ENCODE peak calls at places on chromosomes 13 and 19, in seven cellular contexts. S, T, H, P, V, C and F are unnamed samples.

GRCh38 chr19:49512970-49513745 is 697 bp downstream of the FCGRT start:
- DNase-seq in S (peak; percentile 70), C (peak; percentile 69), H (no peak), P (no peak), T (peak; percentile 81), V (no peak), F (peak; percentile 74)

GRCh38 chr19:1394252-1395193 is 6.8 kb downstream of the GAMT start:
- DNase-seq in S (no peak), P (no peak), T (no peak), C (no peak), H (no peak), V (no peak), F (no peak)

GRCh38 chr13:64529874-64530485 is 2700.2 kb downstream of the PCDH9 start:
- DNase-seq in H (peak; percentile 13), V (no peak), C (no peak), T (peak; percentile 44), S (no peak), P (peak; percentile 3), F (no peak)

GRCh38 chr19:5567971-5568407 is 236 bp upstream of the TINCR start:
- DNase-seq in V (no peak), T (no peak), C (no peak), S (no peak), H (no peak), P (no peak), F (no peak)

GRCh38 chr13:31538067-31539042 is 201.0 kb upstream of the RXFP2 start:
- DNase-seq in V (no peak), S (no peak), H (peak; percentile 35), P (no peak), C (no peak), T (peak; percentile 63), F (no peak)

GRCh38 chr19:52734893-52735661 is at the start of gene ZNF611:
- DNase-seq in H (peak; percentile 91), T (peak; percentile 89), C (peak; percentile 99), V (peak; percentile 90), S (peak; percentile 99), P (peak; percentile 99), F (peak; percentile 99)

GRCh38 chr19:17390665-17391370 is 3.2 kb downstream of the CCDC194 start:
- DNase-seq in T (peak; percentile 96), S (peak; percentile 89), V (peak; percentile 82), P (peak; percentile 95), H (peak; percentile 84), C (peak; percentile 93), F (peak; percentile 94)

GRCh38 chr19:40646564-40647254 is 43.7 kb downstream of the NUMBL start:
- DNase-seq in P (no peak), C (no peak), H (no peak), V (no peak), T (no peak), S (no peak), F (no peak)